ENCODE peak calls at places on chromosomes 3 and 15, in nine cellular contexts. K, A, M, B, W, E, R, Q and X are unnamed samples.
A peak's percentile ranks its signal among the peaks of the same experiment; 100 is the strongest.

GRCh38 chr15:58522865-58523264 is 91.1 kb downstream of the LIPC start:
- DNase-seq in E (no peak), W (peak; percentile 9), R (no peak), K (no peak), A (no peak), B (no peak), Q (no peak), M (no peak), X (peak; percentile 78)

GRCh38 chr15:58224068-58224467 is 85.9 kb downstream of the AQP9 start:
- DNase-seq in A (peak; percentile 56), Q (peak; percentile 47), M (no peak), R (peak; percentile 55), E (no peak), W (no peak), K (no peak), B (no peak), X (no peak)

GRCh38 chr3:17033516-17034168 is 148.9 kb downstream of the PLCL2 start:
- DNase-seq in R (peak; percentile 31), Q (peak; percentile 27), E (no peak), K (no peak), M (no peak), A (peak; percentile 9), B (no peak), W (peak; percentile 26), X (no peak)

GRCh38 chr3:86930831-86931230 is 60.1 kb downstream of the VGLL3 start:
- DNase-seq in A (peak; percentile 44), E (no peak), Q (no peak), B (no peak), K (no peak), M (no peak), R (no peak), W (peak; percentile 42), X (no peak)

GRCh38 chr15:70344666-70345065 is 246.9 kb upstream of the TLE3 start:
- DNase-seq in W (no peak), A (no peak), B (no peak), M (peak; percentile 4), K (peak; percentile 62), Q (no peak), R (no peak), E (no peak), X (peak; percentile 8)

GRCh38 chr3:452221-452620 is 255.7 kb downstream of the CHL1 start:
- DNase-seq in M (no peak), A (no peak), R (no peak), E (no peak), K (no peak), B (no peak), W (no peak), Q (no peak), X (no peak)

GRCh38 chr3:168162172-168162571 is 66.4 kb upstream of the GOLIM4 start:
- DNase-seq in E (no peak), K (no peak), B (no peak), Q (peak; percentile 18), M (no peak), W (peak; percentile 15), R (peak; percentile 22), A (peak; percentile 73), X (no peak)

GRCh38 chr3:165744025-165744424 is 93.2 kb downstream of the BCHE start:
- DNase-seq in Q (no peak), A (no peak), M (no peak), R (no peak), W (no peak), E (no peak), K (no peak), B (no peak), X (no peak)

GRCh38 chr3:114718071-114718896 is 424.5 kb downstream of the TIGIT start:
- DNase-seq in Q (no peak), K (no peak), B (no peak), R (peak; percentile 2), A (no peak), E (no peak), W (no peak), M (no peak), X (no peak)
- H3K4me3 ChIP-seq in Q (no peak overlapping the region), K (no peak overlapping the region), B (no peak overlapping the region), R (no peak overlapping the region), A (no peak overlapping the region), E (peak overlapping the region; percentile 2), W (no peak overlapping the region), M (no peak overlapping the region), X (no peak overlapping the region)

GRCh38 chr3:196492080-196492479 is 11.5 kb downstream of the RNF168 start:
- DNase-seq in Q (no peak), K (no peak), W (no peak), M (no peak), B (no peak), E (no peak), R (no peak), A (no peak), X (no peak)

GRCh38 chr3:196489747-196490146 is 13.8 kb downstream of the RNF168 start:
- DNase-seq in Q (no peak), A (no peak), B (no peak), R (no peak), E (no peak), M (no peak), W (no peak), K (no peak), X (peak; percentile 20)

GRCh38 chr3:196486263-196486662 is 17.3 kb downstream of the RNF168 start:
- DNase-seq in R (no peak), B (no peak), E (no peak), Q (peak; percentile 12), W (peak; percentile 6), M (no peak), A (no peak), K (no peak), X (no peak)
- TF ChIP-seq CTCF in R (peak; percentile 23), B (peak; percentile 22), E (peak; percentile 48), Q (peak; percentile 36), W (peak; percentile 21), M (no peak), A (peak; percentile 21), K (no peak), X (no peak)

GRCh38 chr15:45776772-45777171 is 141.9 kb downstream of the SQOR start:
- DNase-seq in Q (no peak), W (no peak), M (no peak), A (no peak), K (no peak), B (no peak), E (no peak), R (no peak), X (no peak)
- H3K4me3 ChIP-seq in Q (no peak overlapping the region), W (no peak overlapping the region), M (no peak overlapping the region), A (no peak overlapping the region), K (no peak overlapping the region), B (no peak overlapping the region), E (no peak overlapping the region), R (no peak overlapping the region), X (no peak overlapping the region)

DNA sequence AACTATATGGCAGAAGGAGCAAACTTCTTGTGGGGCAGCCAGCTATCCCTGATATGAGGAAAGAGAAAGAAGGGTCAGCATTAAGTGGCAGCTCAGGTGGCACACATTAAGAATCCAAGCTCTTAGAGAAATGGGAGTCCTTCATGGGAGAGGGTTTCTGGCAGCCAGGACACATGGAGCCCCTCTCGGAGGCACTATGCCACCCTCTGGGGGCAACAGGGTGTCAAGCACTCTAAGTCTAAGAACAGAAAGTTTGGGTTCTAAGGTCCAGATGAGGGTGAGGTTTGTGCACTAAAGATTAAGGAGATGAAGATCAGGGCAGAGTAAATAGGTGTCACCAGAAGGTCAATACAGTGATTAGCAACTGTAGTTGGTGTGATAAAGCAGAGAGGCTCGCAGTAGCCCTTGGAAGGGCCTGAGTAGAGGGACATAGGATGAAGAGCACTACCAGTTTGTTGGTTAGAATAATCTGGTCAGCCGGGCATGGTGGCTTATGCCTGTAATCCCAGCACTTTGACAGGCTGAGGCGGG is 89.3 kb downstream of the ST6GAL1 start:
- DNase-seq in R (no peak), B (no peak), M (no peak), W (no peak), A (no peak), K (no peak), E (no peak), Q (no peak), X (no peak)
- TF ChIP-seq CTCF in R (no peak), B (no peak), M (no peak), W (no peak), A (no peak), K (no peak), E (no peak), Q (no peak), X (no peak)